ENCODE peak calls at places on chromosomes 4 and X, in seven cellular contexts. One of them, this sample, is unnamed.
A peak's percentile ranks its signal among the peaks of the same experiment; 100 is the strongest.

GRCh38 chr4:139403457-139403856 is 50.5 kb upstream of the RAB33B start:
- DNase-seq in GM12878: no peak
- DNase-seq in HepG2: no peak
- DNase-seq in HCT116: no peak
- DNase-seq in K562: no peak
- DNase-seq in SK-N-SH: no peak
- DNase-seq in H1: no peak
- DNase-seq in this sample: no peak

GRCh38 chr4:151315212-151315886 is 10.1 kb downstream of the SH3D19 start:
- DNase-seq in H1: no peak
- DNase-seq in HepG2: peak; percentile 18
- DNase-seq in SK-N-SH: no peak
- DNase-seq in GM12878: no peak
- DNase-seq in K562: no peak
- DNase-seq in HCT116: peak; percentile 54
- DNase-seq in this sample: no peak

GRCh38 chr4:88791274-88791673 is 93.6 kb upstream of the NAP1L5 start:
- DNase-seq in K562: peak; percentile 11
- DNase-seq in HCT116: peak; percentile 13
- DNase-seq in SK-N-SH: no peak
- DNase-seq in GM12878: no peak
- DNase-seq in HepG2: peak; percentile 14
- DNase-seq in H1: no peak
- DNase-seq in this sample: peak; percentile 40

GRCh38 chr4:76292730-76293129 is 13.8 kb upstream of the STBD1 start:
- DNase-seq in GM12878: no peak
- DNase-seq in K562: no peak
- DNase-seq in HCT116: no peak
- DNase-seq in HepG2: no peak
- DNase-seq in H1: no peak
- DNase-seq in SK-N-SH: no peak
- DNase-seq in this sample: no peak

GRCh38 chr4:113957961-113958360 is 21.5 kb downstream of the ARSJ start:
- DNase-seq in K562: no peak
- DNase-seq in H1: no peak
- DNase-seq in SK-N-SH: no peak
- DNase-seq in HepG2: no peak
- DNase-seq in HCT116: no peak
- DNase-seq in GM12878: no peak
- DNase-seq in this sample: no peak

GRCh38 chr4:7768736-7769135 is 170.9 kb downstream of the AFAP1 start:
- DNase-seq in HepG2: no peak
- DNase-seq in K562: no peak
- DNase-seq in SK-N-SH: no peak
- DNase-seq in GM12878: no peak
- DNase-seq in HCT116: no peak
- DNase-seq in H1: no peak
- DNase-seq in this sample: no peak

GRCh38 chrX:45385767-45386166 is 185.1 kb upstream of the DIPK2B start:
- DNase-seq in HepG2: no peak
- DNase-seq in GM12878: no peak
- DNase-seq in HCT116: no peak
- DNase-seq in H1: no peak
- DNase-seq in K562: no peak
- DNase-seq in SK-N-SH: no peak
- DNase-seq in this sample: no peak

GRCh38 chrX:13581554-13581953 is 12.2 kb downstream of the EGFL6 start:
- DNase-seq in GM12878: no peak
- DNase-seq in H1: no peak
- DNase-seq in SK-N-SH: no peak
- DNase-seq in HCT116: no peak
- DNase-seq in K562: no peak
- DNase-seq in HepG2: no peak
- DNase-seq in this sample: no peak

GRCh38 chr4:151719045-151719743 is 41.6 kb downstream of the GATB start:
- DNase-seq in HCT116: no peak
- DNase-seq in H1: no peak
- DNase-seq in SK-N-SH: no peak
- DNase-seq in GM12878: no peak
- DNase-seq in K562: no peak
- DNase-seq in HepG2: no peak
- DNase-seq in this sample: no peak

GRCh38 chrX:109760241-109760921 is 27.3 kb upstream of the ACSL4 start:
- DNase-seq in H1: no peak
- DNase-seq in HepG2: no peak
- DNase-seq in HCT116: no peak
- DNase-seq in K562: no peak
- DNase-seq in GM12878: no peak
- DNase-seq in SK-N-SH: no peak
- DNase-seq in this sample: no peak

GRCh38 chr4:128346054-128346716 is 58.6 kb upstream of the PGRMC2 start:
- DNase-seq in H1: no peak
- DNase-seq in K562: no peak
- DNase-seq in HCT116: no peak
- DNase-seq in HepG2: no peak
- DNase-seq in GM12878: no peak
- DNase-seq in SK-N-SH: no peak
- DNase-seq in this sample: no peak

GRCh38 chr4:6687947-6688878 is 5.5 kb upstream of the S100P start:
- DNase-seq in H1: no peak
- DNase-seq in SK-N-SH: no peak
- DNase-seq in GM12878: no peak
- DNase-seq in HCT116: no peak
- DNase-seq in HepG2: peak; percentile 57
- DNase-seq in K562: no peak
- DNase-seq in this sample: peak; percentile 99

GRCh38 chrX:10175317-10175871 is 18.6 kb downstream of the CLCN4 start:
- DNase-seq in SK-N-SH: no peak
- DNase-seq in GM12878: no peak
- DNase-seq in K562: peak; percentile 54
- DNase-seq in HCT116: no peak
- DNase-seq in HepG2: no peak
- DNase-seq in H1: no peak
- DNase-seq in this sample: no peak

GRCh38 chrX:10620121-10620699 is at the start of gene MID1:
- DNase-seq in SK-N-SH: peak; percentile 78
- DNase-seq in HepG2: no peak
- DNase-seq in H1: peak; percentile 60
- DNase-seq in HCT116: peak; percentile 55
- DNase-seq in GM12878: no peak
- DNase-seq in K562: no peak
- DNase-seq in this sample: peak; percentile 72

GRCh38 chr4:47519239-47519883 is 34.3 kb downstream of the ATP10D start:
- DNase-seq in GM12878: peak; percentile 81
- DNase-seq in SK-N-SH: no peak
- DNase-seq in HCT116: no peak
- DNase-seq in H1: no peak
- DNase-seq in HepG2: no peak
- DNase-seq in K562: no peak
- DNase-seq in this sample: no peak

GRCh38 chr4:27357283-27357682 is 496.6 kb downstream of the STIM2 start:
- DNase-seq in K562: no peak
- DNase-seq in SK-N-SH: no peak
- DNase-seq in H1: no peak
- DNase-seq in HepG2: no peak
- DNase-seq in HCT116: no peak
- DNase-seq in GM12878: no peak
- DNase-seq in this sample: peak; percentile 14

GRCh38 chr4:133154725-133155124 is 5.6 kb downstream of the PCDH10 start:
- DNase-seq in HCT116: peak; percentile 23
- DNase-seq in SK-N-SH: peak; percentile 30
- DNase-seq in HepG2: peak; percentile 4
- DNase-seq in GM12878: no peak
- DNase-seq in H1: no peak
- DNase-seq in K562: peak; percentile 36
- DNase-seq in this sample: peak; percentile 44

GRCh38 chr4:73883306-73883705 is 14.1 kb downstream of the CXCL1 start:
- DNase-seq in HCT116: no peak
- DNase-seq in K562: no peak
- DNase-seq in GM12878: no peak
- DNase-seq in SK-N-SH: no peak
- DNase-seq in HepG2: no peak
- DNase-seq in H1: no peak
- DNase-seq in this sample: no peak

GRCh38 chrX:53685711-53686110 is 808 bp downstream of the HUWE1 start:
- DNase-seq in K562: no peak
- DNase-seq in H1: no peak
- DNase-seq in HepG2: no peak
- DNase-seq in HCT116: no peak
- DNase-seq in GM12878: no peak
- DNase-seq in SK-N-SH: no peak
- DNase-seq in this sample: no peak

GRCh38 chr4:109671350-109671749 is 31.9 kb downstream of the CASP6 start:
- DNase-seq in H1: no peak
- DNase-seq in GM12878: no peak
- DNase-seq in SK-N-SH: no peak
- DNase-seq in HCT116: no peak
- DNase-seq in HepG2: no peak
- DNase-seq in K562: no peak
- DNase-seq in this sample: no peak

GRCh38 chrX:135200297-135200696 is 29.1 kb upstream of the CT55 start:
- DNase-seq in SK-N-SH: no peak
- DNase-seq in H1: no peak
- DNase-seq in K562: no peak
- DNase-seq in HCT116: no peak
- DNase-seq in HepG2: no peak
- DNase-seq in GM12878: no peak
- DNase-seq in this sample: no peak

GRCh38 chrX:55794420-55794819 is 76.9 kb downstream of the RRAGB start:
- DNase-seq in SK-N-SH: no peak
- DNase-seq in HCT116: no peak
- DNase-seq in GM12878: peak; percentile 73
- DNase-seq in K562: no peak
- DNase-seq in HepG2: no peak
- DNase-seq in H1: no peak
- DNase-seq in this sample: no peak

GRCh38 chrX:136214551-136214950 is 36.6 kb downstream of the MAP7D3 start:
- DNase-seq in H1: no peak
- DNase-seq in K562: no peak
- DNase-seq in GM12878: no peak
- DNase-seq in HepG2: peak; percentile 15
- DNase-seq in HCT116: no peak
- DNase-seq in SK-N-SH: no peak
- DNase-seq in this sample: no peak

GRCh38 chr4:16496501-16496900 is 270.2 kb upstream of the TAPT1 start:
- DNase-seq in GM12878: no peak
- DNase-seq in HepG2: no peak
- DNase-seq in K562: no peak
- DNase-seq in H1: no peak
- DNase-seq in HCT116: no peak
- DNase-seq in SK-N-SH: no peak
- DNase-seq in this sample: no peak
- TF ChIP-seq JUND in GM12878: no peak
- TF ChIP-seq JUND in HepG2: no peak
- TF ChIP-seq JUND in K562: no peak
- TF ChIP-seq JUND in H1: no peak
- TF ChIP-seq JUND in HCT116: no peak
- TF ChIP-seq JUND in SK-N-SH: no peak
- TF ChIP-seq JUND in this sample: no peak

DNA sequence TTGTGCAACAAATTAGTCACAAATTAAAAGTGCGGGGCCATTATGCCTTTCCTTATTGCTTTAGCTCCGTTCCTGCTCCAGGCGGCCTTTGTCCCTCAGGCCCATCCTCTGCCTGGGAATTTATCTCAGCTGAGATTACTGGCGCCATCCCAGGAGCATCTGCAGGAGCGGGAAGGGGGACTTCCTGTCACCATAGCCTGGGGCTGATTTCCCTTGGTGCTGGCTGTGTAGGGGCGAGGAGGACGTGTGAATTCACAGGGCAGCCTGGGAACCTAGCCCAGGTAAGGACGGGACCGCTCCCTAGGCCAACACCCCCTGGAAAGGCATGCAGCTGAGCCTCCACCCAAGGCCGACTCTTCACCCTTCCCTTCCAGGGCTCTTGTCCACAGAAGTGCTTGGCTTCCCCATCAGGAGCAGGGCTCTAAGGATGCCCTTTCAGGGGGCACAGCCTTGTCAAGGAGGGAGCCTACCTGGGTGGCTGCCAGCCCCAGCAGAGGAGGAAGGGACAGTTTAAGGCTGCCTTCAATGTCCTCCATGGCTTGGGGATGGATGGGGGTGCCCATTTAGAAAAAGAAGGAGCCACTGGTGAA is 72.6 kb upstream of the NKX1-1 start:
- DNase-seq in K562: no peak
- DNase-seq in H1: peak; percentile 20
- DNase-seq in HepG2: no peak
- DNase-seq in GM12878: no peak
- DNase-seq in SK-N-SH: peak; percentile 48
- DNase-seq in HCT116: no peak
- DNase-seq in this sample: no peak
- TF ChIP-seq JUND in K562: no peak
- TF ChIP-seq JUND in H1: no peak
- TF ChIP-seq JUND in HepG2: no peak
- TF ChIP-seq JUND in GM12878: no peak
- TF ChIP-seq JUND in SK-N-SH: no peak
- TF ChIP-seq JUND in HCT116: no peak
- TF ChIP-seq JUND in this sample: no peak

DNA sequence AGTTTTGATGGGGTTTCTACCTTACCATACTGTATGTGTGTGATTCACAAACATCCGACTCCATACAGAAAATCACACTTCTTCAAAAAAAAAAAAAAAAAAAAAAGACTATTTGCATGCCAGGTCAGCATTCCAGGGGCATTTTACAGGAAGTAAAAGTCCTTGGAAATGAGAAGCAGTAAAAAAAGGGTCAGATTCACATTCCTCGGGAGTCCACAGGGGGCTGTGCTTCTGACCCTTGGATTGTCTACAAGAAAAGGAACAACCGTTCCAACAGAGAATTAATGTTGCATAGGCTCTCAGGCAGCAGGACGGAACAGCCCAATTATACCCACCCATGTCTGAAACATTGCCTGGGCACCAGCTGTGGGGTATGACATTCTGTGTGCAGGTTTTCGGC is 290.3 kb downstream of the LDB2 start:
- DNase-seq in SK-N-SH: no peak
- DNase-seq in K562: no peak
- DNase-seq in HCT116: no peak
- DNase-seq in GM12878: no peak
- DNase-seq in HepG2: no peak
- DNase-seq in H1: no peak
- DNase-seq in this sample: no peak
- TF ChIP-seq JUND in SK-N-SH: no peak
- TF ChIP-seq JUND in K562: no peak
- TF ChIP-seq JUND in HCT116: no peak
- TF ChIP-seq JUND in GM12878: no peak
- TF ChIP-seq JUND in HepG2: no peak
- TF ChIP-seq JUND in H1: no peak
- TF ChIP-seq JUND in this sample: no peak

GRCh38 chr4:65789850-65790249 is 119.6 kb upstream of the EPHA5 start:
- DNase-seq in GM12878: no peak
- DNase-seq in SK-N-SH: no peak
- DNase-seq in K562: no peak
- DNase-seq in HCT116: no peak
- DNase-seq in HepG2: no peak
- DNase-seq in H1: no peak
- DNase-seq in this sample: no peak

GRCh38 chr4:65791111-65791806 is 121.0 kb upstream of the EPHA5 start:
- DNase-seq in H1: no peak
- DNase-seq in GM12878: no peak
- DNase-seq in HCT116: no peak
- DNase-seq in HepG2: no peak
- DNase-seq in K562: no peak
- DNase-seq in SK-N-SH: no peak
- DNase-seq in this sample: no peak

GRCh38 chr4:65789341-65789740 is 119.1 kb upstream of the EPHA5 start:
- DNase-seq in SK-N-SH: no peak
- DNase-seq in HCT116: no peak
- DNase-seq in GM12878: no peak
- DNase-seq in H1: no peak
- DNase-seq in HepG2: no peak
- DNase-seq in K562: no peak
- DNase-seq in this sample: no peak

GRCh38 chr4:65791807-65792308 is 121.6 kb upstream of the EPHA5 start:
- DNase-seq in K562: no peak
- DNase-seq in H1: no peak
- DNase-seq in HepG2: no peak
- DNase-seq in HCT116: no peak
- DNase-seq in GM12878: no peak
- DNase-seq in SK-N-SH: no peak
- DNase-seq in this sample: peak; percentile 6
- TF ChIP-seq JUND in K562: no peak
- TF ChIP-seq JUND in H1: no peak
- TF ChIP-seq JUND in HepG2: no peak
- TF ChIP-seq JUND in HCT116: no peak
- TF ChIP-seq JUND in GM12878: no peak
- TF ChIP-seq JUND in SK-N-SH: no peak
- TF ChIP-seq JUND in this sample: no peak

This sample was measured in T47D.